ENCODE peak calls at places on chromosomes 7 and 10, in ten cellular contexts. One of them, this sample, is unnamed.

GRCh38 chr7:3092468-3092867 is 48.8 kb upstream of the CARD11 start:
- DNase-seq in neural progenitor cell: no peak
- DNase-seq in upper lobe of right lung: peak; percentile 66
- DNase-seq in T-cell: peak; percentile 70
- DNase-seq in lower lobe of right lung: peak; percentile 58
- DNase-seq in ureter: no peak
- DNase-seq in lung: no peak
- DNase-seq in left lung: peak; percentile 35
- DNase-seq in fibroblast of pulmonary artery: peak; percentile 8
- DNase-seq in NCI-H524 treated with DMSO at 0.1 percent for 48 hours: no peak
- DNase-seq in this sample: no peak

GRCh38 chr10:114305521-114305925 is 66.5 kb downstream of the VWA2 start:
- DNase-seq in neural progenitor cell: no peak
- DNase-seq in upper lobe of right lung: peak; percentile 40
- DNase-seq in T-cell: no peak
- DNase-seq in lower lobe of right lung: no peak
- DNase-seq in ureter: no peak
- DNase-seq in lung: no peak
- DNase-seq in left lung: no peak
- DNase-seq in fibroblast of pulmonary artery: no peak
- DNase-seq in NCI-H524 treated with DMSO at 0.1 percent for 48 hours: no peak
- DNase-seq in this sample: no peak

GRCh38 chr10:103231047-103231551 is 14.6 kb upstream of the RPEL1 start:
- DNase-seq in neural progenitor cell: peak; percentile 83
- DNase-seq in upper lobe of right lung: no peak
- DNase-seq in T-cell: no peak
- DNase-seq in lower lobe of right lung: no peak
- DNase-seq in ureter: no peak
- DNase-seq in lung: peak; percentile 50
- DNase-seq in left lung: no peak
- DNase-seq in fibroblast of pulmonary artery: peak; percentile 98
- DNase-seq in NCI-H524 treated with DMSO at 0.1 percent for 48 hours: no peak
- DNase-seq in this sample: no peak

GRCh38 chr10:11845113-11845512 is 22.0 kb downstream of the PROSER2 start:
- DNase-seq in neural progenitor cell: no peak
- DNase-seq in upper lobe of right lung: no peak
- DNase-seq in T-cell: no peak
- DNase-seq in lower lobe of right lung: no peak
- DNase-seq in ureter: no peak
- DNase-seq in lung: no peak
- DNase-seq in left lung: no peak
- DNase-seq in fibroblast of pulmonary artery: no peak
- DNase-seq in NCI-H524 treated with DMSO at 0.1 percent for 48 hours: no peak
- DNase-seq in this sample: no peak

GRCh38 chr10:107611101-107611500 is 446.6 kb upstream of the SORCS1 start:
- DNase-seq in neural progenitor cell: no peak
- DNase-seq in upper lobe of right lung: no peak
- DNase-seq in T-cell: no peak
- DNase-seq in lower lobe of right lung: no peak
- DNase-seq in ureter: no peak
- DNase-seq in lung: no peak
- DNase-seq in left lung: no peak
- DNase-seq in fibroblast of pulmonary artery: no peak
- DNase-seq in NCI-H524 treated with DMSO at 0.1 percent for 48 hours: no peak
- DNase-seq in this sample: no peak

GRCh38 chr10:35822316-35822715 is 180.2 kb upstream of the FZD8 start:
- DNase-seq in neural progenitor cell: peak; percentile 49
- DNase-seq in upper lobe of right lung: peak; percentile 85
- DNase-seq in T-cell: no peak
- DNase-seq in lower lobe of right lung: peak; percentile 80
- DNase-seq in ureter: peak; percentile 69
- DNase-seq in lung: peak; percentile 48
- DNase-seq in left lung: peak; percentile 57
- DNase-seq in fibroblast of pulmonary artery: peak; percentile 71
- DNase-seq in NCI-H524 treated with DMSO at 0.1 percent for 48 hours: peak; percentile 65
- DNase-seq in this sample: peak; percentile 88

GRCh38 chr7:55164527-55164926 is 145.7 kb downstream of the EGFR start:
- DNase-seq in neural progenitor cell: no peak
- DNase-seq in upper lobe of right lung: no peak
- DNase-seq in T-cell: no peak
- DNase-seq in lower lobe of right lung: no peak
- DNase-seq in ureter: no peak
- DNase-seq in lung: no peak
- DNase-seq in left lung: no peak
- DNase-seq in fibroblast of pulmonary artery: no peak
- DNase-seq in NCI-H524 treated with DMSO at 0.1 percent for 48 hours: no peak
- DNase-seq in this sample: no peak

GRCh38 chr7:70098133-70098561 is 499.9 kb downstream of the AUTS2 start:
- DNase-seq in neural progenitor cell: no peak
- DNase-seq in upper lobe of right lung: no peak
- DNase-seq in T-cell: no peak
- DNase-seq in lower lobe of right lung: no peak
- DNase-seq in ureter: no peak
- DNase-seq in lung: no peak
- DNase-seq in left lung: no peak
- DNase-seq in fibroblast of pulmonary artery: no peak
- DNase-seq in NCI-H524 treated with DMSO at 0.1 percent for 48 hours: no peak
- DNase-seq in this sample: no peak

GRCh38 chr7:2444476-2444875 is 31.7 kb downstream of the GRIFIN start:
- DNase-seq in neural progenitor cell: no peak
- DNase-seq in upper lobe of right lung: no peak
- DNase-seq in T-cell: no peak
- DNase-seq in lower lobe of right lung: no peak
- DNase-seq in ureter: no peak
- DNase-seq in lung: no peak
- DNase-seq in left lung: no peak
- DNase-seq in fibroblast of pulmonary artery: peak; percentile 55
- DNase-seq in NCI-H524 treated with DMSO at 0.1 percent for 48 hours: no peak
- DNase-seq in this sample: no peak

GRCh38 chr10:124943301-124944092 is 1.6 kb downstream of the ZRANB1 start:
- DNase-seq in neural progenitor cell: no peak
- DNase-seq in upper lobe of right lung: no peak
- DNase-seq in T-cell: no peak
- DNase-seq in lower lobe of right lung: no peak
- DNase-seq in ureter: no peak
- DNase-seq in lung: no peak
- DNase-seq in left lung: no peak
- DNase-seq in fibroblast of pulmonary artery: peak; percentile 74
- DNase-seq in NCI-H524 treated with DMSO at 0.1 percent for 48 hours: no peak
- DNase-seq in this sample: no peak

GRCh38 chr10:114684822-114685209 is 26.7 kb upstream of the ABLIM1 start:
- DNase-seq in neural progenitor cell: no peak
- DNase-seq in upper lobe of right lung: no peak
- DNase-seq in T-cell: no peak
- DNase-seq in lower lobe of right lung: no peak
- DNase-seq in ureter: no peak
- DNase-seq in lung: no peak
- DNase-seq in left lung: no peak
- DNase-seq in fibroblast of pulmonary artery: peak; percentile 75
- DNase-seq in NCI-H524 treated with DMSO at 0.1 percent for 48 hours: no peak
- DNase-seq in this sample: no peak

GRCh38 chr7:51009716-51010496 is 227.2 kb upstream of the GRB10 start:
- DNase-seq in neural progenitor cell: no peak
- DNase-seq in upper lobe of right lung: peak; percentile 65
- DNase-seq in T-cell: no peak
- DNase-seq in lower lobe of right lung: no peak
- DNase-seq in ureter: no peak
- DNase-seq in lung: peak; percentile 32
- DNase-seq in left lung: no peak
- DNase-seq in fibroblast of pulmonary artery: peak; percentile 23
- DNase-seq in NCI-H524 treated with DMSO at 0.1 percent for 48 hours: no peak
- DNase-seq in this sample: peak; percentile 83

GRCh38 chr7:127383123-127383835 is 9.2 kb downstream of the ZNF800 start:
- DNase-seq in neural progenitor cell: no peak
- DNase-seq in upper lobe of right lung: no peak
- DNase-seq in T-cell: no peak
- DNase-seq in lower lobe of right lung: no peak
- DNase-seq in ureter: no peak
- DNase-seq in lung: no peak
- DNase-seq in left lung: no peak
- DNase-seq in fibroblast of pulmonary artery: peak; percentile 36
- DNase-seq in NCI-H524 treated with DMSO at 0.1 percent for 48 hours: no peak
- DNase-seq in this sample: no peak

GRCh38 chr10:34716958-34717357 is 98.1 kb downstream of the PARD3 start:
- DNase-seq in neural progenitor cell: no peak
- DNase-seq in upper lobe of right lung: no peak
- DNase-seq in T-cell: no peak
- DNase-seq in lower lobe of right lung: no peak
- DNase-seq in ureter: no peak
- DNase-seq in lung: no peak
- DNase-seq in left lung: no peak
- DNase-seq in fibroblast of pulmonary artery: no peak
- DNase-seq in NCI-H524 treated with DMSO at 0.1 percent for 48 hours: no peak
- DNase-seq in this sample: no peak

GRCh38 chr10:88661018-88661417 is 3.2 kb upstream of the LIPF start:
- DNase-seq in neural progenitor cell: no peak
- DNase-seq in upper lobe of right lung: no peak
- DNase-seq in T-cell: no peak
- DNase-seq in lower lobe of right lung: no peak
- DNase-seq in ureter: no peak
- DNase-seq in lung: no peak
- DNase-seq in left lung: no peak
- DNase-seq in fibroblast of pulmonary artery: no peak
- DNase-seq in NCI-H524 treated with DMSO at 0.1 percent for 48 hours: no peak
- DNase-seq in this sample: no peak

GRCh38 chr10:44242826-44243225 is 142.1 kb downstream of the CXCL12 start:
- DNase-seq in neural progenitor cell: no peak
- DNase-seq in upper lobe of right lung: no peak
- DNase-seq in T-cell: no peak
- DNase-seq in lower lobe of right lung: no peak
- DNase-seq in ureter: no peak
- DNase-seq in lung: no peak
- DNase-seq in left lung: no peak
- DNase-seq in fibroblast of pulmonary artery: no peak
- DNase-seq in NCI-H524 treated with DMSO at 0.1 percent for 48 hours: no peak
- DNase-seq in this sample: no peak

GRCh38 chr7:91759205-91759863 is 121.2 kb downstream of the MTERF1 start:
- DNase-seq in neural progenitor cell: peak; percentile 38
- DNase-seq in upper lobe of right lung: peak; percentile 87
- DNase-seq in T-cell: no peak
- DNase-seq in lower lobe of right lung: peak; percentile 84
- DNase-seq in ureter: peak; percentile 79
- DNase-seq in lung: peak; percentile 73
- DNase-seq in left lung: peak; percentile 82
- DNase-seq in fibroblast of pulmonary artery: peak; percentile 29
- DNase-seq in NCI-H524 treated with DMSO at 0.1 percent for 48 hours: no peak
- DNase-seq in this sample: peak; percentile 71

GRCh38 chr7:74023037-74023436 is 4.9 kb upstream of the ELN start:
- DNase-seq in neural progenitor cell: no peak
- DNase-seq in upper lobe of right lung: no peak
- DNase-seq in T-cell: no peak
- DNase-seq in lower lobe of right lung: no peak
- DNase-seq in ureter: no peak
- DNase-seq in lung: no peak
- DNase-seq in left lung: peak; percentile 36
- DNase-seq in fibroblast of pulmonary artery: peak; percentile 48
- DNase-seq in NCI-H524 treated with DMSO at 0.1 percent for 48 hours: no peak
- DNase-seq in this sample: peak; percentile 94

GRCh38 chr7:128022631-128023532 is 8.4 kb downstream of the LRRC4 start:
- DNase-seq in neural progenitor cell: no peak
- DNase-seq in upper lobe of right lung: no peak
- DNase-seq in T-cell: no peak
- DNase-seq in lower lobe of right lung: no peak
- DNase-seq in ureter: no peak
- DNase-seq in lung: no peak
- DNase-seq in left lung: no peak
- DNase-seq in fibroblast of pulmonary artery: no peak
- DNase-seq in NCI-H524 treated with DMSO at 0.1 percent for 48 hours: no peak
- DNase-seq in this sample: no peak

GRCh38 chr7:45713669-45714520 is 139.7 kb downstream of the ADCY1 start:
- DNase-seq in neural progenitor cell: no peak
- DNase-seq in upper lobe of right lung: peak; percentile 48
- DNase-seq in T-cell: no peak
- DNase-seq in lower lobe of right lung: no peak
- DNase-seq in ureter: no peak
- DNase-seq in lung: peak; percentile 17
- DNase-seq in left lung: no peak
- DNase-seq in fibroblast of pulmonary artery: no peak
- DNase-seq in NCI-H524 treated with DMSO at 0.1 percent for 48 hours: no peak
- DNase-seq in this sample: no peak

GRCh38 chr7:77321300-77321699 is 94.8 kb downstream of the GSAP start:
- DNase-seq in neural progenitor cell: no peak
- DNase-seq in upper lobe of right lung: no peak
- DNase-seq in T-cell: no peak
- DNase-seq in lower lobe of right lung: no peak
- DNase-seq in ureter: no peak
- DNase-seq in lung: no peak
- DNase-seq in left lung: no peak
- DNase-seq in fibroblast of pulmonary artery: no peak
- DNase-seq in NCI-H524 treated with DMSO at 0.1 percent for 48 hours: no peak
- DNase-seq in this sample: no peak

GRCh38 chr7:50953820-50954219 is 171.1 kb upstream of the GRB10 start:
- DNase-seq in neural progenitor cell: peak; percentile 26
- DNase-seq in upper lobe of right lung: no peak
- DNase-seq in T-cell: no peak
- DNase-seq in lower lobe of right lung: no peak
- DNase-seq in ureter: no peak
- DNase-seq in lung: no peak
- DNase-seq in left lung: no peak
- DNase-seq in fibroblast of pulmonary artery: peak; percentile 68
- DNase-seq in NCI-H524 treated with DMSO at 0.1 percent for 48 hours: no peak
- DNase-seq in this sample: no peak

GRCh38 chr10:44459677-44460076 is 74.8 kb upstream of the CXCL12 start:
- DNase-seq in neural progenitor cell: no peak
- DNase-seq in upper lobe of right lung: no peak
- DNase-seq in T-cell: no peak
- DNase-seq in lower lobe of right lung: no peak
- DNase-seq in ureter: no peak
- DNase-seq in lung: no peak
- DNase-seq in left lung: no peak
- DNase-seq in fibroblast of pulmonary artery: no peak
- DNase-seq in NCI-H524 treated with DMSO at 0.1 percent for 48 hours: no peak
- DNase-seq in this sample: no peak

GRCh38 chr7:120989571-120990220 is 1.2 kb downstream of the CPED1 start:
- DNase-seq in neural progenitor cell: no peak
- DNase-seq in upper lobe of right lung: no peak
- DNase-seq in T-cell: no peak
- DNase-seq in lower lobe of right lung: no peak
- DNase-seq in ureter: no peak
- DNase-seq in lung: no peak
- DNase-seq in left lung: no peak
- DNase-seq in fibroblast of pulmonary artery: peak; percentile 43
- DNase-seq in NCI-H524 treated with DMSO at 0.1 percent for 48 hours: no peak
- DNase-seq in this sample: peak; percentile 68

GRCh38 chr10:60414877-60415585 is 25.4 kb upstream of the ANK3 start:
- DNase-seq in neural progenitor cell: peak; percentile 22
- DNase-seq in upper lobe of right lung: no peak
- DNase-seq in T-cell: no peak
- DNase-seq in lower lobe of right lung: no peak
- DNase-seq in ureter: no peak
- DNase-seq in lung: no peak
- DNase-seq in left lung: no peak
- DNase-seq in fibroblast of pulmonary artery: peak; percentile 81
- DNase-seq in NCI-H524 treated with DMSO at 0.1 percent for 48 hours: no peak
- DNase-seq in this sample: no peak

GRCh38 chr7:102287465-102288146 is 938 bp downstream of the SH2B2 start:
- DNase-seq in neural progenitor cell: peak; percentile 65
- DNase-seq in upper lobe of right lung: peak; percentile 76
- DNase-seq in T-cell: no peak
- DNase-seq in lower lobe of right lung: peak; percentile 63
- DNase-seq in ureter: no peak
- DNase-seq in lung: no peak
- DNase-seq in left lung: no peak
- DNase-seq in fibroblast of pulmonary artery: no peak
- DNase-seq in NCI-H524 treated with DMSO at 0.1 percent for 48 hours: no peak
- DNase-seq in this sample: no peak

GRCh38 chr10:17235136-17235535 is 7.1 kb downstream of the VIM start:
- DNase-seq in neural progenitor cell: peak; percentile 33
- DNase-seq in upper lobe of right lung: no peak
- DNase-seq in T-cell: no peak
- DNase-seq in lower lobe of right lung: no peak
- DNase-seq in ureter: no peak
- DNase-seq in lung: no peak
- DNase-seq in left lung: no peak
- DNase-seq in fibroblast of pulmonary artery: peak; percentile 37
- DNase-seq in NCI-H524 treated with DMSO at 0.1 percent for 48 hours: no peak
- DNase-seq in this sample: no peak

GRCh38 chr7:90857595-90857994 is 261.5 kb downstream of the CDK14 start:
- DNase-seq in neural progenitor cell: no peak
- DNase-seq in upper lobe of right lung: no peak
- DNase-seq in T-cell: no peak
- DNase-seq in lower lobe of right lung: no peak
- DNase-seq in ureter: no peak
- DNase-seq in lung: no peak
- DNase-seq in left lung: no peak
- DNase-seq in fibroblast of pulmonary artery: no peak
- DNase-seq in NCI-H524 treated with DMSO at 0.1 percent for 48 hours: no peak
- DNase-seq in this sample: no peak